ENCODE peak calls at places on chromosomes 3 and 15, in six cellular contexts. One of them, this sample, is unnamed.

GRCh38 chr3:126961791-126962461 is 21.0 kb upstream of the PLXNA1 start:
- DNase-seq in astrocyte of the hippocampus: no peak
- DNase-seq in NCI-H1417: no peak
- DNase-seq in naive thymus-derived CD4-positive, alpha-beta T cell: no peak
- DNase-seq in activated effector memory CD4-positive, alpha-beta T cell treated with Interleukin-2 at 50 U/mL for 16 hours: no peak
- DNase-seq in osteocyte: no peak
- DNase-seq in this sample: no peak

GRCh38 chr3:141049681-141050080 is 1.5 kb upstream of the SPSB4 start:
- DNase-seq in naive thymus-derived CD4-positive, alpha-beta T cell: no peak
- DNase-seq in osteocyte: no peak
- DNase-seq in activated effector memory CD4-positive, alpha-beta T cell treated with Interleukin-2 at 50 U/mL for 16 hours: no peak
- DNase-seq in NCI-H1417: no peak
- DNase-seq in astrocyte of the hippocampus: no peak
- DNase-seq in this sample: no peak

GRCh38 chr3:66140763-66141372 is 79.9 kb upstream of the SLC25A26 start:
- DNase-seq in NCI-H1417: no peak
- DNase-seq in astrocyte of the hippocampus: peak; percentile 55
- DNase-seq in activated effector memory CD4-positive, alpha-beta T cell treated with Interleukin-2 at 50 U/mL for 16 hours: no peak
- DNase-seq in osteocyte: no peak
- DNase-seq in naive thymus-derived CD4-positive, alpha-beta T cell: no peak
- DNase-seq in this sample: peak; percentile 30

GRCh38 chr15:88838667-88839066 is 35.4 kb downstream of the ACAN start:
- DNase-seq in osteocyte: no peak
- DNase-seq in naive thymus-derived CD4-positive, alpha-beta T cell: no peak
- DNase-seq in NCI-H1417: no peak
- DNase-seq in activated effector memory CD4-positive, alpha-beta T cell treated with Interleukin-2 at 50 U/mL for 16 hours: no peak
- DNase-seq in astrocyte of the hippocampus: no peak
- DNase-seq in this sample: no peak

GRCh38 chr15:96392380-96393208 is 62.1 kb downstream of the NR2F2 start:
- DNase-seq in astrocyte of the hippocampus: no peak
- DNase-seq in activated effector memory CD4-positive, alpha-beta T cell treated with Interleukin-2 at 50 U/mL for 16 hours: no peak
- DNase-seq in NCI-H1417: no peak
- DNase-seq in naive thymus-derived CD4-positive, alpha-beta T cell: no peak
- DNase-seq in osteocyte: no peak
- DNase-seq in this sample: no peak

GRCh38 chr3:50523170-50523865 is 19.9 kb upstream of the CACNA2D2 start:
- DNase-seq in naive thymus-derived CD4-positive, alpha-beta T cell: no peak
- DNase-seq in astrocyte of the hippocampus: no peak
- DNase-seq in osteocyte: no peak
- DNase-seq in NCI-H1417: no peak
- DNase-seq in activated effector memory CD4-positive, alpha-beta T cell treated with Interleukin-2 at 50 U/mL for 16 hours: no peak
- DNase-seq in this sample: no peak

GRCh38 chr3:194900886-194901522 is 215.3 kb downstream of the FAM43A start:
- DNase-seq in naive thymus-derived CD4-positive, alpha-beta T cell: no peak
- DNase-seq in osteocyte: no peak
- DNase-seq in NCI-H1417: no peak
- DNase-seq in astrocyte of the hippocampus: no peak
- DNase-seq in activated effector memory CD4-positive, alpha-beta T cell treated with Interleukin-2 at 50 U/mL for 16 hours: no peak
- DNase-seq in this sample: no peak

GRCh38 chr15:70121656-70122297 is 24.1 kb upstream of the TLE3 start:
- DNase-seq in naive thymus-derived CD4-positive, alpha-beta T cell: no peak
- DNase-seq in astrocyte of the hippocampus: peak; percentile 80
- DNase-seq in NCI-H1417: no peak
- DNase-seq in osteocyte: no peak
- DNase-seq in activated effector memory CD4-positive, alpha-beta T cell treated with Interleukin-2 at 50 U/mL for 16 hours: no peak
- DNase-seq in this sample: peak; percentile 81

GRCh38 chr3:31226331-31226730 is 306.4 kb upstream of the STT3B start:
- DNase-seq in naive thymus-derived CD4-positive, alpha-beta T cell: peak; percentile 62
- DNase-seq in astrocyte of the hippocampus: no peak
- DNase-seq in activated effector memory CD4-positive, alpha-beta T cell treated with Interleukin-2 at 50 U/mL for 16 hours: peak; percentile 39
- DNase-seq in osteocyte: no peak
- DNase-seq in NCI-H1417: no peak
- DNase-seq in this sample: no peak

GRCh38 chr15:62121273-62122015 is 43.6 kb downstream of the C2CD4B start:
- DNase-seq in activated effector memory CD4-positive, alpha-beta T cell treated with Interleukin-2 at 50 U/mL for 16 hours: no peak
- DNase-seq in naive thymus-derived CD4-positive, alpha-beta T cell: no peak
- DNase-seq in astrocyte of the hippocampus: no peak
- DNase-seq in osteocyte: no peak
- DNase-seq in NCI-H1417: no peak
- DNase-seq in this sample: no peak

GRCh38 chr3:10389995-10390394 is 69.1 kb upstream of the SEC13 start:
- DNase-seq in NCI-H1417: no peak
- DNase-seq in osteocyte: no peak
- DNase-seq in activated effector memory CD4-positive, alpha-beta T cell treated with Interleukin-2 at 50 U/mL for 16 hours: no peak
- DNase-seq in astrocyte of the hippocampus: no peak
- DNase-seq in naive thymus-derived CD4-positive, alpha-beta T cell: no peak
- DNase-seq in this sample: no peak

GRCh38 chr3:42101048-42101447 is 9.9 kb downstream of the TRAK1 start:
- DNase-seq in osteocyte: no peak
- DNase-seq in NCI-H1417: no peak
- DNase-seq in astrocyte of the hippocampus: peak; percentile 66
- DNase-seq in naive thymus-derived CD4-positive, alpha-beta T cell: no peak
- DNase-seq in activated effector memory CD4-positive, alpha-beta T cell treated with Interleukin-2 at 50 U/mL for 16 hours: no peak
- DNase-seq in this sample: peak; percentile 75

GRCh38 chr3:66165679-66166078 is 55.1 kb upstream of the SLC25A26 start:
- DNase-seq in astrocyte of the hippocampus: peak; percentile 7
- DNase-seq in activated effector memory CD4-positive, alpha-beta T cell treated with Interleukin-2 at 50 U/mL for 16 hours: no peak
- DNase-seq in NCI-H1417: no peak
- DNase-seq in naive thymus-derived CD4-positive, alpha-beta T cell: no peak
- DNase-seq in osteocyte: no peak
- DNase-seq in this sample: no peak

GRCh38 chr15:84761534-84762190 is 13.3 kb downstream of the ZNF592 start:
- DNase-seq in naive thymus-derived CD4-positive, alpha-beta T cell: peak; percentile 32
- DNase-seq in astrocyte of the hippocampus: no peak
- DNase-seq in NCI-H1417: no peak
- DNase-seq in activated effector memory CD4-positive, alpha-beta T cell treated with Interleukin-2 at 50 U/mL for 16 hours: no peak
- DNase-seq in osteocyte: no peak
- DNase-seq in this sample: no peak

GRCh38 chr3:175295248-175296000 is 436.3 kb downstream of the NAALADL2 start:
- DNase-seq in activated effector memory CD4-positive, alpha-beta T cell treated with Interleukin-2 at 50 U/mL for 16 hours: no peak
- DNase-seq in osteocyte: no peak
- DNase-seq in astrocyte of the hippocampus: no peak
- DNase-seq in NCI-H1417: no peak
- DNase-seq in naive thymus-derived CD4-positive, alpha-beta T cell: no peak
- DNase-seq in this sample: no peak

GRCh38 chr3:100522125-100522524 is 29.7 kb downstream of the TMEM45A start:
- DNase-seq in osteocyte: no peak
- DNase-seq in astrocyte of the hippocampus: no peak
- DNase-seq in activated effector memory CD4-positive, alpha-beta T cell treated with Interleukin-2 at 50 U/mL for 16 hours: no peak
- DNase-seq in naive thymus-derived CD4-positive, alpha-beta T cell: no peak
- DNase-seq in NCI-H1417: no peak
- DNase-seq in this sample: no peak

GRCh38 chr15:57403007-57403406 is 26.7 kb downstream of the CGNL1 start:
- DNase-seq in NCI-H1417: no peak
- DNase-seq in astrocyte of the hippocampus: no peak
- DNase-seq in naive thymus-derived CD4-positive, alpha-beta T cell: no peak
- DNase-seq in activated effector memory CD4-positive, alpha-beta T cell treated with Interleukin-2 at 50 U/mL for 16 hours: no peak
- DNase-seq in osteocyte: no peak
- DNase-seq in this sample: peak; percentile 34

GRCh38 chr3:71095511-71096305 is 487.8 kb downstream of the FOXP1 start:
- DNase-seq in naive thymus-derived CD4-positive, alpha-beta T cell: no peak
- DNase-seq in astrocyte of the hippocampus: no peak
- DNase-seq in NCI-H1417: no peak
- DNase-seq in activated effector memory CD4-positive, alpha-beta T cell treated with Interleukin-2 at 50 U/mL for 16 hours: no peak
- DNase-seq in osteocyte: no peak
- DNase-seq in this sample: no peak

GRCh38 chr15:73681856-73682596 is 2.2 kb upstream of the CD276 start:
- DNase-seq in naive thymus-derived CD4-positive, alpha-beta T cell: no peak
- DNase-seq in astrocyte of the hippocampus: no peak
- DNase-seq in NCI-H1417: no peak
- DNase-seq in activated effector memory CD4-positive, alpha-beta T cell treated with Interleukin-2 at 50 U/mL for 16 hours: no peak
- DNase-seq in osteocyte: no peak
- DNase-seq in this sample: no peak

GRCh38 chr3:27311400-27311799 is 57.8 kb downstream of the NEK10 start:
- DNase-seq in activated effector memory CD4-positive, alpha-beta T cell treated with Interleukin-2 at 50 U/mL for 16 hours: no peak
- DNase-seq in astrocyte of the hippocampus: peak; percentile 90
- DNase-seq in NCI-H1417: no peak
- DNase-seq in naive thymus-derived CD4-positive, alpha-beta T cell: no peak
- DNase-seq in osteocyte: no peak
- DNase-seq in this sample: peak; percentile 94

This sample was measured in astrocyte of the spinal cord.